ENCODE peak calls at places on chromosomes 11 and 22, in six cellular contexts. One of them, this sample, is unnamed.

GRCh38 chr11:57303990-57304579 is 20.7 kb downstream of the TNKS1BP1 start:
- ATAC-seq in right cardiac atrium: no peak
- ATAC-seq in activated T-helper 17 cell treated with anti-CD3 and anti-CD28 coated beads, Interleukin-2, amount 50 U/mL, for 72 hours: no peak
- ATAC-seq in CD8-positive, alpha-beta T cell: no peak
- ATAC-seq in activated CD8-positive, alpha-beta T cell treated with anti-CD3 and anti-CD28 coated beads, Interleukin-2, amount 10 ng/mL, durations not matched to agents 7 days and 5 days: no peak
- ATAC-seq in left ventricle myocardium superior: no peak
- ATAC-seq in this sample: peak

GRCh38 chr11:33633251-33634003 is 67.2 kb downstream of the C11orf91 start:
- ATAC-seq in activated CD8-positive, alpha-beta T cell treated with anti-CD3 and anti-CD28 coated beads, Interleukin-2, amount 10 ng/mL, durations not matched to agents 7 days and 5 days: no peak
- ATAC-seq in left ventricle myocardium superior: no peak
- ATAC-seq in right cardiac atrium: no peak
- ATAC-seq in CD8-positive, alpha-beta T cell: no peak
- ATAC-seq in activated T-helper 17 cell treated with anti-CD3 and anti-CD28 coated beads, Interleukin-2, amount 50 U/mL, for 72 hours: peak
- ATAC-seq in this sample: peak

GRCh38 chr11:130650456-130651068 is 202.1 kb downstream of the ADAMTS15 start:
- ATAC-seq in activated CD8-positive, alpha-beta T cell treated with anti-CD3 and anti-CD28 coated beads, Interleukin-2, amount 10 ng/mL, durations not matched to agents 7 days and 5 days: no peak
- ATAC-seq in left ventricle myocardium superior: no peak
- ATAC-seq in right cardiac atrium: no peak
- ATAC-seq in CD8-positive, alpha-beta T cell: no peak
- ATAC-seq in activated T-helper 17 cell treated with anti-CD3 and anti-CD28 coated beads, Interleukin-2, amount 50 U/mL, for 72 hours: no peak
- ATAC-seq in this sample: no peak

GRCh38 chr11:59967677-59968394 is 4.0 kb downstream of the OOSP4A start:
- ATAC-seq in left ventricle myocardium superior: no peak
- ATAC-seq in activated T-helper 17 cell treated with anti-CD3 and anti-CD28 coated beads, Interleukin-2, amount 50 U/mL, for 72 hours: no peak
- ATAC-seq in CD8-positive, alpha-beta T cell: no peak
- ATAC-seq in right cardiac atrium: no peak
- ATAC-seq in activated CD8-positive, alpha-beta T cell treated with anti-CD3 and anti-CD28 coated beads, Interleukin-2, amount 10 ng/mL, durations not matched to agents 7 days and 5 days: no peak
- ATAC-seq in this sample: no peak

GRCh38 chr11:47160753-47161133 is 15.9 kb downstream of the ARFGAP2 start:
- ATAC-seq in activated CD8-positive, alpha-beta T cell treated with anti-CD3 and anti-CD28 coated beads, Interleukin-2, amount 10 ng/mL, durations not matched to agents 7 days and 5 days: no peak
- ATAC-seq in CD8-positive, alpha-beta T cell: no peak
- ATAC-seq in right cardiac atrium: no peak
- ATAC-seq in activated T-helper 17 cell treated with anti-CD3 and anti-CD28 coated beads, Interleukin-2, amount 50 U/mL, for 72 hours: peak
- ATAC-seq in left ventricle myocardium superior: peak
- ATAC-seq in this sample: peak

GRCh38 chr11:128188346-128189115 is 398.8 kb downstream of the ETS1 start:
- ATAC-seq in right cardiac atrium: peak
- ATAC-seq in activated T-helper 17 cell treated with anti-CD3 and anti-CD28 coated beads, Interleukin-2, amount 50 U/mL, for 72 hours: no peak
- ATAC-seq in CD8-positive, alpha-beta T cell: no peak
- ATAC-seq in activated CD8-positive, alpha-beta T cell treated with anti-CD3 and anti-CD28 coated beads, Interleukin-2, amount 10 ng/mL, durations not matched to agents 7 days and 5 days: no peak
- ATAC-seq in left ventricle myocardium superior: no peak
- ATAC-seq in this sample: peak

GRCh38 chr11:34263462-34264186 is 94.2 kb downstream of the ABTB2 start:
- ATAC-seq in activated CD8-positive, alpha-beta T cell treated with anti-CD3 and anti-CD28 coated beads, Interleukin-2, amount 10 ng/mL, durations not matched to agents 7 days and 5 days: no peak
- ATAC-seq in left ventricle myocardium superior: peak
- ATAC-seq in right cardiac atrium: peak
- ATAC-seq in activated T-helper 17 cell treated with anti-CD3 and anti-CD28 coated beads, Interleukin-2, amount 50 U/mL, for 72 hours: no peak
- ATAC-seq in CD8-positive, alpha-beta T cell: no peak
- ATAC-seq in this sample: peak

GRCh38 chr11:3036419-3036818 is 20.8 kb downstream of the CARS1 start:
- ATAC-seq in left ventricle myocardium superior: peak
- ATAC-seq in CD8-positive, alpha-beta T cell: no peak
- ATAC-seq in right cardiac atrium: no peak
- ATAC-seq in activated T-helper 17 cell treated with anti-CD3 and anti-CD28 coated beads, Interleukin-2, amount 50 U/mL, for 72 hours: no peak
- ATAC-seq in activated CD8-positive, alpha-beta T cell treated with anti-CD3 and anti-CD28 coated beads, Interleukin-2, amount 10 ng/mL, durations not matched to agents 7 days and 5 days: no peak
- ATAC-seq in this sample: no peak

GRCh38 chr11:19432370-19433163 is 191.8 kb upstream of the E2F8 start:
- ATAC-seq in right cardiac atrium: peak
- ATAC-seq in left ventricle myocardium superior: no peak
- ATAC-seq in activated T-helper 17 cell treated with anti-CD3 and anti-CD28 coated beads, Interleukin-2, amount 50 U/mL, for 72 hours: no peak
- ATAC-seq in activated CD8-positive, alpha-beta T cell treated with anti-CD3 and anti-CD28 coated beads, Interleukin-2, amount 10 ng/mL, durations not matched to agents 7 days and 5 days: no peak
- ATAC-seq in CD8-positive, alpha-beta T cell: no peak
- ATAC-seq in this sample: no peak

GRCh38 chr22:25710501-25710900 is 31.5 kb upstream of the MYO18B start:
- ATAC-seq in activated CD8-positive, alpha-beta T cell treated with anti-CD3 and anti-CD28 coated beads, Interleukin-2, amount 10 ng/mL, durations not matched to agents 7 days and 5 days: no peak
- ATAC-seq in right cardiac atrium: no peak
- ATAC-seq in activated T-helper 17 cell treated with anti-CD3 and anti-CD28 coated beads, Interleukin-2, amount 50 U/mL, for 72 hours: no peak
- ATAC-seq in left ventricle myocardium superior: no peak
- ATAC-seq in CD8-positive, alpha-beta T cell: no peak
- ATAC-seq in this sample: no peak

GRCh38 chr22:49380828-49381114 is 446.9 kb downstream of the BRD1 start:
- ATAC-seq in CD8-positive, alpha-beta T cell: no peak
- ATAC-seq in activated CD8-positive, alpha-beta T cell treated with anti-CD3 and anti-CD28 coated beads, Interleukin-2, amount 10 ng/mL, durations not matched to agents 7 days and 5 days: no peak
- ATAC-seq in activated T-helper 17 cell treated with anti-CD3 and anti-CD28 coated beads, Interleukin-2, amount 50 U/mL, for 72 hours: no peak
- ATAC-seq in left ventricle myocardium superior: no peak
- ATAC-seq in right cardiac atrium: no peak
- ATAC-seq in this sample: no peak

GRCh38 chr22:16962501-16962900 is 45.5 kb downstream of the GAB4 start:
- ATAC-seq in activated T-helper 17 cell treated with anti-CD3 and anti-CD28 coated beads, Interleukin-2, amount 50 U/mL, for 72 hours: no peak
- ATAC-seq in activated CD8-positive, alpha-beta T cell treated with anti-CD3 and anti-CD28 coated beads, Interleukin-2, amount 10 ng/mL, durations not matched to agents 7 days and 5 days: no peak
- ATAC-seq in right cardiac atrium: no peak
- ATAC-seq in CD8-positive, alpha-beta T cell: no peak
- ATAC-seq in left ventricle myocardium superior: no peak
- ATAC-seq in this sample: no peak

GRCh38 chr11:95599959-95600586 is 189.5 kb downstream of the FAM76B start:
- ATAC-seq in left ventricle myocardium superior: no peak
- ATAC-seq in activated T-helper 17 cell treated with anti-CD3 and anti-CD28 coated beads, Interleukin-2, amount 50 U/mL, for 72 hours: peak
- ATAC-seq in CD8-positive, alpha-beta T cell: no peak
- ATAC-seq in activated CD8-positive, alpha-beta T cell treated with anti-CD3 and anti-CD28 coated beads, Interleukin-2, amount 10 ng/mL, durations not matched to agents 7 days and 5 days: no peak
- ATAC-seq in right cardiac atrium: peak
- ATAC-seq in this sample: no peak

GRCh38 chr22:39175127-39176066 is 22.9 kb upstream of the CBX7 start:
- ATAC-seq in activated T-helper 17 cell treated with anti-CD3 and anti-CD28 coated beads, Interleukin-2, amount 50 U/mL, for 72 hours: no peak
- ATAC-seq in CD8-positive, alpha-beta T cell: no peak
- ATAC-seq in right cardiac atrium: peak
- ATAC-seq in activated CD8-positive, alpha-beta T cell treated with anti-CD3 and anti-CD28 coated beads, Interleukin-2, amount 10 ng/mL, durations not matched to agents 7 days and 5 days: no peak
- ATAC-seq in left ventricle myocardium superior: no peak
- ATAC-seq in this sample: peak

GRCh38 chr22:31707519-31707918 is 42.4 kb downstream of the PRR14L start:
- ATAC-seq in CD8-positive, alpha-beta T cell: no peak
- ATAC-seq in activated T-helper 17 cell treated with anti-CD3 and anti-CD28 coated beads, Interleukin-2, amount 50 U/mL, for 72 hours: no peak
- ATAC-seq in left ventricle myocardium superior: no peak
- ATAC-seq in right cardiac atrium: no peak
- ATAC-seq in activated CD8-positive, alpha-beta T cell treated with anti-CD3 and anti-CD28 coated beads, Interleukin-2, amount 10 ng/mL, durations not matched to agents 7 days and 5 days: no peak
- ATAC-seq in this sample: no peak

GRCh38 chr11:121460941-121461514 is 8.3 kb upstream of the SORL1-AS1 start:
- ATAC-seq in right cardiac atrium: no peak
- ATAC-seq in CD8-positive, alpha-beta T cell: no peak
- ATAC-seq in left ventricle myocardium superior: no peak
- ATAC-seq in activated T-helper 17 cell treated with anti-CD3 and anti-CD28 coated beads, Interleukin-2, amount 50 U/mL, for 72 hours: no peak
- ATAC-seq in activated CD8-positive, alpha-beta T cell treated with anti-CD3 and anti-CD28 coated beads, Interleukin-2, amount 10 ng/mL, durations not matched to agents 7 days and 5 days: no peak
- ATAC-seq in this sample: no peak

GRCh38 chr11:115645631-115646271 is 141.5 kb upstream of the CADM1 start:
- ATAC-seq in activated CD8-positive, alpha-beta T cell treated with anti-CD3 and anti-CD28 coated beads, Interleukin-2, amount 10 ng/mL, durations not matched to agents 7 days and 5 days: no peak
- ATAC-seq in right cardiac atrium: peak
- ATAC-seq in CD8-positive, alpha-beta T cell: no peak
- ATAC-seq in left ventricle myocardium superior: peak
- ATAC-seq in activated T-helper 17 cell treated with anti-CD3 and anti-CD28 coated beads, Interleukin-2, amount 50 U/mL, for 72 hours: no peak
- ATAC-seq in this sample: no peak

GRCh38 chr11:10701982-10702381 is 8.4 kb upstream of the IRAG1 start:
- ATAC-seq in left ventricle myocardium superior: no peak
- ATAC-seq in right cardiac atrium: no peak
- ATAC-seq in CD8-positive, alpha-beta T cell: no peak
- ATAC-seq in activated CD8-positive, alpha-beta T cell treated with anti-CD3 and anti-CD28 coated beads, Interleukin-2, amount 10 ng/mL, durations not matched to agents 7 days and 5 days: no peak
- ATAC-seq in activated T-helper 17 cell treated with anti-CD3 and anti-CD28 coated beads, Interleukin-2, amount 50 U/mL, for 72 hours: no peak
- ATAC-seq in this sample: no peak

GRCh38 chr11:1890856-1891830 is 552 bp downstream of the PRR33 start:
- ATAC-seq in activated T-helper 17 cell treated with anti-CD3 and anti-CD28 coated beads, Interleukin-2, amount 50 U/mL, for 72 hours: no peak
- ATAC-seq in CD8-positive, alpha-beta T cell: no peak
- ATAC-seq in left ventricle myocardium superior: peak
- ATAC-seq in activated CD8-positive, alpha-beta T cell treated with anti-CD3 and anti-CD28 coated beads, Interleukin-2, amount 10 ng/mL, durations not matched to agents 7 days and 5 days: peak
- ATAC-seq in right cardiac atrium: peak
- ATAC-seq in this sample: no peak

GRCh38 chr11:26556582-26556981 is 15.5 kb downstream of the MUC15 start:
- ATAC-seq in CD8-positive, alpha-beta T cell: no peak
- ATAC-seq in activated CD8-positive, alpha-beta T cell treated with anti-CD3 and anti-CD28 coated beads, Interleukin-2, amount 10 ng/mL, durations not matched to agents 7 days and 5 days: no peak
- ATAC-seq in activated T-helper 17 cell treated with anti-CD3 and anti-CD28 coated beads, Interleukin-2, amount 50 U/mL, for 72 hours: no peak
- ATAC-seq in right cardiac atrium: no peak
- ATAC-seq in left ventricle myocardium superior: no peak
- ATAC-seq in this sample: no peak

GRCh38 chr11:11826260-11826659 is 15.5 kb upstream of the USP47 start:
- ATAC-seq in activated CD8-positive, alpha-beta T cell treated with anti-CD3 and anti-CD28 coated beads, Interleukin-2, amount 10 ng/mL, durations not matched to agents 7 days and 5 days: no peak
- ATAC-seq in activated T-helper 17 cell treated with anti-CD3 and anti-CD28 coated beads, Interleukin-2, amount 50 U/mL, for 72 hours: no peak
- ATAC-seq in right cardiac atrium: no peak
- ATAC-seq in CD8-positive, alpha-beta T cell: no peak
- ATAC-seq in left ventricle myocardium superior: no peak
- ATAC-seq in this sample: no peak

GRCh38 chr22:19149962-19150361 is at the start of gene GSC2:
- ATAC-seq in left ventricle myocardium superior: no peak
- ATAC-seq in right cardiac atrium: no peak
- ATAC-seq in activated T-helper 17 cell treated with anti-CD3 and anti-CD28 coated beads, Interleukin-2, amount 50 U/mL, for 72 hours: no peak
- ATAC-seq in activated CD8-positive, alpha-beta T cell treated with anti-CD3 and anti-CD28 coated beads, Interleukin-2, amount 10 ng/mL, durations not matched to agents 7 days and 5 days: no peak
- ATAC-seq in CD8-positive, alpha-beta T cell: peak
- ATAC-seq in this sample: no peak

GRCh38 chr11:34987617-34988016 is 71.2 kb downstream of the PDHX start:
- ATAC-seq in right cardiac atrium: no peak
- ATAC-seq in CD8-positive, alpha-beta T cell: no peak
- ATAC-seq in activated T-helper 17 cell treated with anti-CD3 and anti-CD28 coated beads, Interleukin-2, amount 50 U/mL, for 72 hours: no peak
- ATAC-seq in activated CD8-positive, alpha-beta T cell treated with anti-CD3 and anti-CD28 coated beads, Interleukin-2, amount 10 ng/mL, durations not matched to agents 7 days and 5 days: no peak
- ATAC-seq in left ventricle myocardium superior: no peak
- ATAC-seq in this sample: peak

GRCh38 chr11:100827934-100828661 is 141.0 kb downstream of the ARHGAP42 start:
- ATAC-seq in right cardiac atrium: no peak
- ATAC-seq in CD8-positive, alpha-beta T cell: no peak
- ATAC-seq in activated CD8-positive, alpha-beta T cell treated with anti-CD3 and anti-CD28 coated beads, Interleukin-2, amount 10 ng/mL, durations not matched to agents 7 days and 5 days: no peak
- ATAC-seq in activated T-helper 17 cell treated with anti-CD3 and anti-CD28 coated beads, Interleukin-2, amount 50 U/mL, for 72 hours: no peak
- ATAC-seq in left ventricle myocardium superior: no peak
- ATAC-seq in this sample: peak

GRCh38 chr11:68049509-68050370 is 10.9 kb downstream of the TCIRG1 start:
- ATAC-seq in activated CD8-positive, alpha-beta T cell treated with anti-CD3 and anti-CD28 coated beads, Interleukin-2, amount 10 ng/mL, durations not matched to agents 7 days and 5 days: no peak
- ATAC-seq in CD8-positive, alpha-beta T cell: no peak
- ATAC-seq in activated T-helper 17 cell treated with anti-CD3 and anti-CD28 coated beads, Interleukin-2, amount 50 U/mL, for 72 hours: no peak
- ATAC-seq in right cardiac atrium: no peak
- ATAC-seq in left ventricle myocardium superior: no peak
- ATAC-seq in this sample: no peak

GRCh38 chr11:66639066-66639813 is 737 bp downstream of the RBM4 start:
- ATAC-seq in right cardiac atrium: no peak
- ATAC-seq in CD8-positive, alpha-beta T cell: peak
- ATAC-seq in left ventricle myocardium superior: peak
- ATAC-seq in activated CD8-positive, alpha-beta T cell treated with anti-CD3 and anti-CD28 coated beads, Interleukin-2, amount 10 ng/mL, durations not matched to agents 7 days and 5 days: peak
- ATAC-seq in activated T-helper 17 cell treated with anti-CD3 and anti-CD28 coated beads, Interleukin-2, amount 50 U/mL, for 72 hours: no peak
- ATAC-seq in this sample: peak

GRCh38 chr11:111795333-111795985 is 29.3 kb upstream of the PPP2R1B start:
- ATAC-seq in activated CD8-positive, alpha-beta T cell treated with anti-CD3 and anti-CD28 coated beads, Interleukin-2, amount 10 ng/mL, durations not matched to agents 7 days and 5 days: no peak
- ATAC-seq in activated T-helper 17 cell treated with anti-CD3 and anti-CD28 coated beads, Interleukin-2, amount 50 U/mL, for 72 hours: no peak
- ATAC-seq in right cardiac atrium: no peak
- ATAC-seq in left ventricle myocardium superior: no peak
- ATAC-seq in CD8-positive, alpha-beta T cell: no peak
- ATAC-seq in this sample: no peak

GRCh38 chr11:45208135-45208534 is 61.7 kb downstream of the PRDM11 start:
- ATAC-seq in activated T-helper 17 cell treated with anti-CD3 and anti-CD28 coated beads, Interleukin-2, amount 50 U/mL, for 72 hours: no peak
- ATAC-seq in CD8-positive, alpha-beta T cell: no peak
- ATAC-seq in left ventricle myocardium superior: no peak
- ATAC-seq in right cardiac atrium: no peak
- ATAC-seq in activated CD8-positive, alpha-beta T cell treated with anti-CD3 and anti-CD28 coated beads, Interleukin-2, amount 10 ng/mL, durations not matched to agents 7 days and 5 days: no peak
- ATAC-seq in this sample: no peak

GRCh38 chr11:121894581-121894980 is 221.4 kb downstream of the BLID start:
- ATAC-seq in left ventricle myocardium superior: no peak
- ATAC-seq in activated CD8-positive, alpha-beta T cell treated with anti-CD3 and anti-CD28 coated beads, Interleukin-2, amount 10 ng/mL, durations not matched to agents 7 days and 5 days: no peak
- ATAC-seq in CD8-positive, alpha-beta T cell: no peak
- ATAC-seq in activated T-helper 17 cell treated with anti-CD3 and anti-CD28 coated beads, Interleukin-2, amount 50 U/mL, for 72 hours: no peak
- ATAC-seq in right cardiac atrium: no peak
- ATAC-seq in this sample: no peak

GRCh38 chr11:75333022-75333806 is 18.2 kb downstream of the ARRB1 start:
- ATAC-seq in activated T-helper 17 cell treated with anti-CD3 and anti-CD28 coated beads, Interleukin-2, amount 50 U/mL, for 72 hours: no peak
- ATAC-seq in CD8-positive, alpha-beta T cell: no peak
- ATAC-seq in activated CD8-positive, alpha-beta T cell treated with anti-CD3 and anti-CD28 coated beads, Interleukin-2, amount 10 ng/mL, durations not matched to agents 7 days and 5 days: no peak
- ATAC-seq in right cardiac atrium: no peak
- ATAC-seq in left ventricle myocardium superior: no peak
- ATAC-seq in this sample: no peak

GRCh38 chr22:26748845-26749244 is 91.5 kb downstream of the MIAT start:
- ATAC-seq in CD8-positive, alpha-beta T cell: no peak
- ATAC-seq in activated CD8-positive, alpha-beta T cell treated with anti-CD3 and anti-CD28 coated beads, Interleukin-2, amount 10 ng/mL, durations not matched to agents 7 days and 5 days: no peak
- ATAC-seq in right cardiac atrium: no peak
- ATAC-seq in left ventricle myocardium superior: no peak
- ATAC-seq in activated T-helper 17 cell treated with anti-CD3 and anti-CD28 coated beads, Interleukin-2, amount 50 U/mL, for 72 hours: no peak
- ATAC-seq in this sample: no peak

GRCh38 chr11:623999-624704 is 603 bp downstream of the CDHR5 start:
- ATAC-seq in left ventricle myocardium superior: no peak
- ATAC-seq in activated CD8-positive, alpha-beta T cell treated with anti-CD3 and anti-CD28 coated beads, Interleukin-2, amount 10 ng/mL, durations not matched to agents 7 days and 5 days: no peak
- ATAC-seq in activated T-helper 17 cell treated with anti-CD3 and anti-CD28 coated beads, Interleukin-2, amount 50 U/mL, for 72 hours: no peak
- ATAC-seq in CD8-positive, alpha-beta T cell: no peak
- ATAC-seq in right cardiac atrium: no peak
- ATAC-seq in this sample: no peak